ENCODE peak calls at places on chromosomes 5 and 9, in four cellular contexts. U, C, F and H are unnamed samples.

GRCh38 chr5:126523818-126524522 is 71.0 kb downstream of the ALDH7A1 start:
- DNase-seq in U (no peak), C (no peak), F (no peak), H (no peak)

GRCh38 chr5:33036128-33036527 is 325.0 kb downstream of the NPR3 start:
- DNase-seq in U (no peak), C (no peak), F (no peak), H (no peak)

GRCh38 chr5:126119894-126120442 is 303.2 kb upstream of the GRAMD2B start:
- DNase-seq in U (peak), C (no peak), F (no peak), H (no peak)

GRCh38 chr9:841371-842209 is at the start of gene DMRT1:
- DNase-seq in U (no peak), C (no peak), F (peak), H (no peak)

GRCh38 chr5:169626779-169627178 is 10.3 kb upstream of the DOCK2 start:
- DNase-seq in U (peak), C (no peak), F (no peak), H (no peak)

GRCh38 chr9:117714282-117714681 is 10.1 kb downstream of the TLR4 start:
- DNase-seq in U (no peak), C (no peak), F (no peak), H (no peak)

GRCh38 chr5:123672067-123672466 is 160.1 kb downstream of the CSNK1G3 start:
- DNase-seq in U (no peak), C (no peak), F (no peak), H (no peak)

GRCh38 chr5:23466401-23466886 is 41.0 kb upstream of the PRDM9 start:
- DNase-seq in U (peak), C (no peak), F (peak), H (no peak)

GRCh38 chr5:139638090-139638735 is 9.9 kb upstream of the CXXC5 start:
- DNase-seq in U (peak), C (no peak), F (peak), H (no peak)

GRCh38 chr5:150256416-150257064 is 33.0 kb downstream of the CAMK2A start:
- DNase-seq in U (no peak), C (no peak), F (peak), H (no peak)

GRCh38 chr9:129907196-129907595 is 71.9 kb downstream of the USP20 start:
- DNase-seq in U (no peak), C (no peak), F (no peak), H (no peak)

GRCh38 chr5:1551426-1551825 is 27.7 kb upstream of the LPCAT1 start:
- DNase-seq in U (no peak), C (no peak), F (no peak), H (no peak)

GRCh38 chr9:4857163-4857562 is 64.4 kb downstream of the RCL1 start:
- DNase-seq in U (peak), C (no peak), F (no peak), H (no peak)

GRCh38 chr9:69454327-69454726 is 129.3 kb downstream of the ENTREP1 start:
- DNase-seq in U (no peak), C (no peak), F (no peak), H (no peak)

GRCh38 chr5:141623621-141624020 is 4.8 kb upstream of the DIAPH1 start:
- DNase-seq in U (no peak), C (no peak), F (no peak), H (no peak)

GRCh38 chr5:72999916-73000315 is 44.1 kb downstream of the FCHO2 start:
- DNase-seq in U (no peak), C (no peak), F (no peak), H (no peak)

GRCh38 chr5:176625512-176625911 is 4.8 kb downstream of the SNCB start:
- DNase-seq in U (no peak), C (no peak), F (no peak), H (no peak)

GRCh38 chr9:70475211-70475610 is 60.8 kb upstream of the KLF9 start:
- DNase-seq in U (no peak), C (no peak), F (no peak), H (no peak)

GRCh38 chr5:122649080-122649479 is 125.8 kb upstream of the SNX2 start:
- DNase-seq in U (no peak), C (no peak), F (no peak), H (no peak)

GRCh38 chr5:142669479-142669878 is 16.4 kb downstream of the FGF1 start:
- DNase-seq in U (peak), C (no peak), F (no peak), H (no peak)

GRCh38 chr5:139698461-139699146 is 50.5 kb downstream of the CXXC5 start:
- DNase-seq in U (peak), C (no peak), F (peak), H (no peak)

GRCh38 chr5:31213676-31214638 is 20.5 kb downstream of the CDH6 start:
- DNase-seq in U (no peak), C (no peak), F (no peak), H (no peak)

GRCh38 chr5:133164759-133165158 is 112.9 kb downstream of the HSPA4 start:
- DNase-seq in U (no peak), C (no peak), F (no peak), H (no peak)

GRCh38 chr5:115490601-115491000 is 54.0 kb downstream of the FEM1C start:
- DNase-seq in U (no peak), C (no peak), F (no peak), H (no peak)

GRCh38 chr5:23457780-23458179 is 49.6 kb upstream of the PRDM9 start:
- DNase-seq in U (no peak), C (no peak), F (no peak), H (no peak)

GRCh38 chr5:160635046-160635445 is 213.4 kb downstream of the PTTG1 start:
- DNase-seq in U (no peak), C (no peak), F (no peak), H (no peak)

GRCh38 chr9:88388886-88389617 is 808 bp downstream of the SPIN1 start:
- DNase-seq in U (peak), C (no peak), F (peak), H (peak)

GRCh38 chr5:151892393-151892792 is 32.3 kb downstream of the GLRA1 start:
- DNase-seq in U (no peak), C (no peak), F (no peak), H (no peak)

GRCh38 chr5:173328896-173329369 is 719 bp upstream of the STC2 start:
- DNase-seq in U (peak), C (no peak), F (peak), H (no peak)

GRCh38 chr9:112086627-112087026 is 88.5 kb downstream of the SUSD1 start:
- DNase-seq in U (peak), C (no peak), F (peak), H (no peak)

GRCh38 chr5:39361306-39361705 is 3.0 kb downstream of the C9 start:
- DNase-seq in U (no peak), C (no peak), F (no peak), H (no peak)

GRCh38 chr5:55172937-55173695 is at the start of gene CDC20B:
- DNase-seq in U (peak), C (peak), F (peak), H (no peak)

GRCh38 chr5:178160176-178160575 is 6.5 kb upstream of the NHP2 start:
- DNase-seq in U (no peak), C (no peak), F (no peak), H (no peak)

GRCh38 chr5:124649548-124650501 is 96.6 kb downstream of the ZNF608 start:
- DNase-seq in U (peak), C (no peak), F (no peak), H (no peak)

GRCh38 chr5:20286512-20286911 is 298.5 kb upstream of the CDH18 start:
- DNase-seq in U (peak), C (no peak), F (no peak), H (no peak)

GRCh38 chr9:105672711-105673234 is 10.5 kb downstream of the TAL2 start:
- DNase-seq in U (no peak), C (no peak), F (no peak), H (no peak)